ENCODE peak calls at places on chromosome 9, in nine cellular contexts. E, F, X, H, O, C, R, K and D are unnamed samples. For H3K4me1, the result is how much of the 10 kb centered on the place peaks cover.

GRCh38 chr9:136093331-136093986 is 1.6 kb downstream of the NACC2 start:
- DNase-seq in E (no peak), F (peak), X (no peak), H (no peak), O (peak), C (peak), R (peak), K (no peak), D (no peak)

GRCh38 chr9:105401651-105402050 is 46.2 kb upstream of the FSD1L start:
- DNase-seq in E (no peak), F (peak), X (no peak), H (peak), O (no peak), C (no peak), R (no peak), K (no peak), D (no peak)

GRCh38 chr9:2623046-2623865 is 1.7 kb downstream of the VLDLR start:
- DNase-seq in E (peak), F (peak), X (peak), H (no peak), O (peak), C (peak), R (peak), K (peak), D (peak)

GRCh38 chr9:111356567-111357244 is 26.7 kb upstream of the OR2K2 start:
- DNase-seq in E (peak), F (peak), X (no peak), H (no peak), O (peak), C (no peak), R (no peak), K (peak), D (no peak)

GRCh38 chr9:129840024-129840423 is 4.8 kb downstream of the USP20 start:
- DNase-seq in E (no peak), F (no peak), X (no peak), H (peak), O (no peak), C (no peak), R (no peak), K (no peak), D (no peak)

GRCh38 chr9:19754921-19755320 is 33.9 kb downstream of the SLC24A2 start:
- DNase-seq in E (no peak), F (no peak), X (no peak), H (no peak), O (no peak), C (no peak), R (no peak), K (no peak), D (no peak)

GRCh38 chr9:89179920-89180667 is 1.5 kb upstream of the SHC3 start:
- DNase-seq in E (peak), F (peak), X (peak), H (no peak), O (peak), C (peak), R (peak), K (peak), D (peak)

GRCh38 chr9:71791875-71792274 is 23.6 kb upstream of the CEMIP2 start:
- DNase-seq in E (no peak), F (peak), X (no peak), H (no peak), O (no peak), C (no peak), R (no peak), K (no peak), D (no peak)

GRCh38 chr9:36922548-36922947 is 111.5 kb downstream of the PAX5 start:
- DNase-seq in E (no peak), F (peak), X (no peak), H (no peak), O (no peak), C (no peak), R (no peak), K (no peak), D (no peak)

GRCh38 chr9:84381508-84381907 is 41.0 kb upstream of the SLC28A3 start:
- DNase-seq in E (no peak), F (no peak), X (no peak), H (no peak), O (no peak), C (no peak), R (no peak), K (no peak), D (no peak)

GRCh38 chr9:14030350-14030823 is 283.6 kb downstream of the NFIB start:
- DNase-seq in E (no peak), F (peak), X (no peak), H (no peak), O (no peak), C (peak), R (no peak), K (no peak), D (no peak)

GRCh38 chr9:8224381-8224791 is 424.8 kb upstream of the DMAC1 start:
- DNase-seq in E (no peak), F (no peak), X (no peak), H (no peak), O (no peak), C (no peak), R (no peak), K (no peak), D (no peak)

GRCh38 chr9:95089916-95090791 is 227.4 kb downstream of the FANCC start:
- DNase-seq in E (no peak), F (peak), X (no peak), H (no peak), O (peak), C (no peak), R (peak), K (peak), D (peak)

GRCh38 chr9:78932849-78933627 is 636.1 kb downstream of the PSAT1 start:
- DNase-seq in E (no peak), F (peak), X (no peak), H (no peak), O (no peak), C (no peak), R (no peak), K (no peak), D (no peak)

GRCh38 chr9:92735907-92736600 is 28.6 kb downstream of the BICD2 start:
- DNase-seq in E (no peak), F (no peak), X (no peak), H (no peak), O (no peak), C (peak), R (no peak), K (no peak), D (no peak)

GRCh38 chr9:92734931-92735906 is 29.4 kb downstream of the BICD2 start:
- DNase-seq in E (no peak), F (no peak), X (no peak), H (peak), O (no peak), C (no peak), R (no peak), K (no peak), D (no peak)

GRCh38 chr9:92738661-92739081 is 26.0 kb downstream of the BICD2 start:
- DNase-seq in E (no peak), F (no peak), X (no peak), H (no peak), O (no peak), C (no peak), R (peak), K (no peak), D (no peak)

GRCh38 chr9:92737611-92738299 is 26.9 kb downstream of the BICD2 start:
- DNase-seq in E (no peak), F (no peak), X (peak), H (no peak), O (no peak), C (no peak), R (peak), K (no peak), D (no peak)

GRCh38 chr9:92736816-92737606 is 27.6 kb downstream of the BICD2 start:
- DNase-seq in E (no peak), F (no peak), X (no peak), H (no peak), O (no peak), C (no peak), R (peak), K (no peak), D (no peak)
- H3K4me1 ChIP-seq in E (under half), F (under half), X (under half), H (half or more), O (half or more), C (under half), R (under half), K (under half), D (half or more)

DNA sequence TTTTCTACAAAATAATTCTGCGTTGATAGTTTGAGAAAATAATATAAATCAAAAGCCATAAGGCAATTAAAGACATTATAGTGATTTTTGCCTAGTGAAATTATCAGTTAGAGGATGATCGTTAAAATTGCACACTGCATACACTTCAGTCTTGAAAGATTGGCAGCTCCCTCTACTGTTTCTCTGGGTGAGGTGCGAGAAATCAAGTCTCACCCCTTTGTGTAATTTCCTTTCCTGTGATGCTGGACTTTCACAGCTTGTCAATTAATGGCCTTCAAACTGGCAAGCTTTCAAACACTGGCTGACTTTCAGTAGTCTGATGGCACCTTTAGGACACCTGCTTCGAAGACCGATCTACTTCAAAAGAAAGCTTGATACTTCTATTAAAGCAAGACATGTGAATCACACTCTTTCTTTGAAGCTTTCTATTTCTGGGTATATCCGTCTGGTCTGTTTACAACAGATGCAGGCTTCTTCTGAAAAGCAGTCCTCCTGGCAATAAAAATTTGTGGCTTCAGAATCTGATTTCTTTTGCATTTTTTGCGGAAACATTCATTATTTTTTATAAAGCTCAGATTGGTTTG is 706.8 kb upstream of the PTPRD start:
- DNase-seq in E (no peak), F (peak), X (no peak), H (peak), O (no peak), C (no peak), R (no peak), K (no peak), D (no peak)
- TF ChIP-seq CTCF in E (no peak), F (no peak), X (no peak), H (peak), O (no peak), C (no peak), R (no peak), K (no peak), D (peak)

GRCh38 chr9:121720311-121720991 is 69.0 kb downstream of the DAB2IP start:
- DNase-seq in E (no peak), F (no peak), X (peak), H (no peak), O (no peak), C (peak), R (no peak), K (no peak), D (no peak)
- H3K4me1 ChIP-seq in E (under half), F (under half), X (under half), H (under half), O (half or more), C (under half), R (under half), K (half or more), D (half or more)

DNA sequence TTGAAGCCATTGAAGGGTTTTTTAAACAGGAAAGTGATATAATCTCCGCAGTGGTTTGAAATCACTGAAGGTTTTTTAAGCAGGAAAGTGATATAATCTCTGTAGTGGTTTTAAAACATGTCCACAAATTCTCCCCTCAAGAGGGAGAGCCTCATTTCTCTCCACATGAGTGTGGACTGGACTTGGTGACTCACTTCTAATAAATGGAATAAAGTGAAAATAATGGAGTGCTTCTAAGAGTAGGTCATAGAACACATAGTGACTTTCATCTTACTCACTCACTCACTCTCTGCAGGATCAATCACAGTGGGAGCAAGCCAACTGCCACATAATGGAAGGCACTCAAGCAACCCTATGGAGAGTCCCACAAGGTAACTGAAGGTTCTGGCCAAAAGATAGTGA is 12.0 kb downstream of the CTNNAL1 start:
- DNase-seq in E (no peak), F (peak), X (no peak), H (no peak), O (no peak), C (no peak), R (no peak), K (no peak), D (no peak)
- TF ChIP-seq CTCF in E (no peak), F (no peak), X (no peak), H (no peak), O (no peak), C (no peak), R (no peak), K (no peak), D (no peak)

GRCh38 chr9:101572316-101572715 is 22.5 kb downstream of the PPP3R2 start:
- DNase-seq in E (no peak), F (no peak), X (no peak), H (no peak), O (no peak), C (no peak), R (no peak), K (no peak), D (no peak)
- H3K4me1 ChIP-seq in E (under half), F (under half), X (under half), H (under half), O (under half), C (under half), R (under half), K (under half), D (under half)

GRCh38 chr9:122222741-122223140 is 6.0 kb downstream of the LHX6 start:
- DNase-seq in E (no peak), F (no peak), X (no peak), H (no peak), O (no peak), C (no peak), R (no peak), K (no peak), D (no peak)
- TF ChIP-seq CTCF in E (no peak), F (no peak), X (no peak), H (no peak), O (no peak), C (no peak), R (no peak), K (no peak), D (no peak)

DNA sequence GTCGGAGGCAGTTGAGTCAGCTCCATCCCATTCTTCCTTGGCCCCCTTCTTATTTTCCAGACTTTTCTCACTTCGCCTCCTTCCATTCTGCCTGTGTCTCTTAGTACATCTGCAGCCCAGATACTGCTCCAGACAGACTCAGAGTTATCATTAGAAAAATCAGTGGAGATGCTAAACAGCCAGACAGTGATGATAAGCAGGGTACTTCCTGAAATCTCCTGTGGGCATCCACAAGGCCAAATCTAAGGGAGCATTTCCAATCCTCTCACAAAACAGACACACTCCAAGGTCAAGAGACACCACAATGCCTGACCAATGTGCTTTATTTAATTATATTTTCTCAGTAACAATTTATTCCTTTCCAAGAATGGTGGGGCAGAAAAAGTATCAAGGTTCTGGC is 14.5 kb upstream of the RLN1 start:
- DNase-seq in E (no peak), F (no peak), X (no peak), H (no peak), O (no peak), C (no peak), R (no peak), K (no peak), D (no peak)
- H3K4me1 ChIP-seq in E (under half), F (under half), X (under half), H (under half), O (under half), C (under half), R (under half), K (under half), D (under half)

GRCh38 chr9:15101046-15101445 is 190.8 kb upstream of the FREM1 start:
- DNase-seq in E (no peak), F (no peak), X (no peak), H (no peak), O (no peak), C (no peak), R (no peak), K (no peak), D (no peak)

GRCh38 chr9:15096959-15097358 is 186.7 kb upstream of the FREM1 start:
- DNase-seq in E (no peak), F (no peak), X (no peak), H (no peak), O (no peak), C (no peak), R (no peak), K (no peak), D (no peak)
- TF ChIP-seq CTCF in E (no peak), F (no peak), X (no peak), H (no peak), O (no peak), C (no peak), R (no peak), K (no peak), D (no peak)

GRCh38 chr9:76893395-76893932 is 12.4 kb downstream of the PRUNE2 start:
- DNase-seq in E (peak), F (no peak), X (no peak), H (no peak), O (peak), C (no peak), R (peak), K (no peak), D (no peak)
- H3K4me1 ChIP-seq in E (under half), F (under half), X (under half), H (under half), O (under half), C (under half), R (under half), K (under half), D (under half)